ENCODE peak calls at places on chromosomes 11 and 22, in eight cellular contexts. I, Q, Z, F, O, C, L and S are unnamed samples.
A peak's percentile ranks its signal among the peaks of the same experiment; 100 is the strongest.

GRCh38 chr11:1733009-1733715 is 17.2 kb downstream of the IFITM10 start:
- DNase-seq in I (no peak), Q (no peak), Z (no peak), F (no peak), O (no peak), C (no peak), L (no peak), S (no peak)

GRCh38 chr11:107707128-107707760 is 4.6 kb downstream of the SLN start:
- DNase-seq in I (no peak), Q (no peak), Z (no peak), F (no peak), O (no peak), C (no peak), L (no peak), S (no peak)

GRCh38 chr11:3631331-3631730 is 10.5 kb downstream of the ART5 start:
- DNase-seq in I (no peak), Q (no peak), Z (no peak), F (no peak), O (no peak), C (no peak), L (no peak), S (no peak)

GRCh38 chr11:106495046-106495445 is 417.6 kb downstream of the AASDHPPT start:
- DNase-seq in I (no peak), Q (no peak), Z (no peak), F (no peak), O (no peak), C (no peak), L (no peak), S (no peak)

GRCh38 chr11:87219266-87219665 is 181.5 kb downstream of the TMEM135 start:
- DNase-seq in I (no peak), Q (no peak), Z (no peak), F (peak; percentile 2), O (no peak), C (no peak), L (peak; percentile 28), S (peak; percentile 6)

GRCh38 chr11:47004595-47005033 is 68.1 kb downstream of the CSTPP1 start:
- DNase-seq in I (no peak), Q (no peak), Z (peak; percentile 81), F (no peak), O (peak; percentile 96), C (peak; percentile 72), L (no peak), S (peak; percentile 81)

GRCh38 chr11:9228086-9228485 is 37.1 kb downstream of the DENND5A start:
- DNase-seq in I (no peak), Q (no peak), Z (no peak), F (no peak), O (no peak), C (no peak), L (no peak), S (no peak)

GRCh38 chr11:12089041-12089440 is 21.3 kb upstream of the MICAL2 start:
- DNase-seq in I (no peak), Q (no peak), Z (no peak), F (no peak), O (no peak), C (no peak), L (no peak), S (no peak)

GRCh38 chr11:64504999-64505398 is 86.0 kb upstream of the SLC22A12 start:
- DNase-seq in I (no peak), Q (no peak), Z (no peak), F (no peak), O (no peak), C (no peak), L (no peak), S (no peak)

GRCh38 chr11:65448418-65449196 is 26.0 kb downstream of the NEAT1 start:
- DNase-seq in I (no peak), Q (no peak), Z (peak; percentile 73), F (no peak), O (no peak), C (peak; percentile 37), L (no peak), S (no peak)

GRCh38 chr11:2096001-2096918 is 42.9 kb downstream of the IGF2 start:
- DNase-seq in I (no peak), Q (no peak), Z (no peak), F (no peak), O (no peak), C (no peak), L (no peak), S (no peak)

GRCh38 chr11:126653040-126653439 is 297.6 kb downstream of the ST3GAL4 start:
- DNase-seq in I (no peak), Q (no peak), Z (no peak), F (no peak), O (no peak), C (no peak), L (no peak), S (no peak)

GRCh38 chr22:39144101-39144815 is 8.2 kb downstream of the CBX7 start:
- DNase-seq in I (no peak), Q (no peak), Z (no peak), F (no peak), O (no peak), C (no peak), L (peak; percentile 56), S (peak; percentile 43)
- TF ChIP-seq POLR2A in I (no peak), Q (no peak), Z (no peak), F (no peak), O (no peak), C (no peak), L (no peak), S (no peak)

DNA sequence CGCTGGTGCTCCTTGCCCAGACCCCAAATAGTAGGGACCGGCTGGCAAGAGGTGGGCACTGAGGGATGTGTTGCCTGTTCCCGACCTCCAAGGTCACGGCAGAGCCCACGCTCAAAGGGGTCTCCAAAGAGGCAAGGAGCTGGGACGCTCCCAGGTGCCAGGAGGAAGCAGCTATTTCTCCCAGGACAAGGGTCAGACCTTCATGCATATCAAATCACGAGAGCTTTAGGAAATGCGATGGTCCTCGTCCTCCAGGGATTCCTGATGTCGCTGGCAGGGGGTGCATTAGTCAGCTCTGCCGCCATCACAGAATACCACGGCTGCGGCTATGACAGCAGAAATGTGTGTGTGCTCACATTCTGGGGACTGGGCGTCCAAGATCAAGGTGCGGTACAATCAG is 81.8 kb downstream of the SHANK2 start:
- DNase-seq in I (no peak), Q (no peak), Z (no peak), F (no peak), O (no peak), C (no peak), L (no peak), S (no peak)
- TF ChIP-seq MAX in I (no peak), Q (no peak), Z (no peak), F (no peak), O (no peak), C (no peak), L (no peak), S (no peak)

DNA sequence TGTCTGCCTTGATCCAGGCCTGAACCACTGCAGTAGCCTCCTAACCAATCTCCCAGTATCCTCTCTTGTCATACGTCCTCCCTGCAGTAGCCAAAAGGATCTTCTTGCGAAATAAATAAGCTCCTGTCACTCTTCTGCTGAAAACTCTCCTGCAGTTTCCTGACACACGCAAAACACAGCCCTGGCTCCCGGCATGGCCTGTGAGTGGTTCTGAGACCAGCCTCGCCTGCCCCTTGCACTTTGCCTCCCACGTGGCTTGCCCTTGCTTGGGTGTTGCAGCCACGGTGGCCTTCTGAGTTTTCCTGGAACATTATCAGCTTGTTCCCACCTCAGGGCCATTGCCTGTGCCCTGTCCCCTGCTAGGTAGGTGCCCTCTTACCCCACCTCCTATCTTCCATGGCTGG is 7.2 kb downstream of the ZC3H7B start:
- DNase-seq in I (no peak), Q (no peak), Z (no peak), F (no peak), O (peak; percentile 91), C (no peak), L (no peak), S (peak; percentile 28)
- TF ChIP-seq POLR2A in I (no peak), Q (no peak), Z (no peak), F (no peak), O (peak; percentile 31), C (no peak), L (no peak), S (no peak)

DNA sequence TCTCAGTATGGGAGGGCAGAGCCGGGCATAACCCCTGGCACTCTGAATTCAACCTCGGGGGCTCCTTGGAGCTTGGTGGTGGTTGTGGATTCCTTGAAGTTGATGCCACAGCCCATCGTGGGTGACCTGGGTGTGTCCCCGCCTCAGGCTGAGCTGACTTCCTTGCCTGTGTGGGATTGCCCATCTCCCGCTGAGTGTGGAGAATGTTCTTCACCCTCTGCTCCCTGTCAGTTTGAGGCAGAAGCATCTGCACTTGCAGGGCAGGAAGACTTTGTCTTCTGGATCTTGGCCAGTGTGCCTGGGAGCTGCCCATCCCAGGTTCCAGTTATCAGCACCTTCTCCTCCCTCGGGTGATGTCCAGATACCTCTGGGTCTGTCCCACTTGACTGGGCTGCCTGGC is 25.3 kb downstream of the CD82 start:
- DNase-seq in I (no peak), Q (no peak), Z (no peak), F (no peak), O (no peak), C (no peak), L (no peak), S (no peak)
- TF ChIP-seq MAX in I (no peak), Q (no peak), Z (no peak), F (no peak), O (no peak), C (no peak), L (no peak), S (no peak)

GRCh38 chr11:76781861-76782500 is 1.2 kb upstream of the TSKU start:
- DNase-seq in I (no peak), Q (no peak), Z (no peak), F (no peak), O (peak; percentile 25), C (no peak), L (no peak), S (peak; percentile 27)

GRCh38 chr11:76782526-76783293 is 446 bp upstream of the TSKU start:
- DNase-seq in I (peak; percentile 79), Q (peak; percentile 87), Z (peak; percentile 92), F (peak; percentile 65), O (peak; percentile 82), C (peak; percentile 86), L (no peak), S (peak; percentile 96)

GRCh38 chr11:76783294-76783900 is at the start of gene TSKU:
- DNase-seq in I (no peak), Q (no peak), Z (no peak), F (no peak), O (no peak), C (no peak), L (no peak), S (no peak)

GRCh38 chr11:76778874-76779273 is 4.3 kb upstream of the TSKU start:
- DNase-seq in I (no peak), Q (no peak), Z (no peak), F (no peak), O (no peak), C (no peak), L (no peak), S (no peak)

DNA sequence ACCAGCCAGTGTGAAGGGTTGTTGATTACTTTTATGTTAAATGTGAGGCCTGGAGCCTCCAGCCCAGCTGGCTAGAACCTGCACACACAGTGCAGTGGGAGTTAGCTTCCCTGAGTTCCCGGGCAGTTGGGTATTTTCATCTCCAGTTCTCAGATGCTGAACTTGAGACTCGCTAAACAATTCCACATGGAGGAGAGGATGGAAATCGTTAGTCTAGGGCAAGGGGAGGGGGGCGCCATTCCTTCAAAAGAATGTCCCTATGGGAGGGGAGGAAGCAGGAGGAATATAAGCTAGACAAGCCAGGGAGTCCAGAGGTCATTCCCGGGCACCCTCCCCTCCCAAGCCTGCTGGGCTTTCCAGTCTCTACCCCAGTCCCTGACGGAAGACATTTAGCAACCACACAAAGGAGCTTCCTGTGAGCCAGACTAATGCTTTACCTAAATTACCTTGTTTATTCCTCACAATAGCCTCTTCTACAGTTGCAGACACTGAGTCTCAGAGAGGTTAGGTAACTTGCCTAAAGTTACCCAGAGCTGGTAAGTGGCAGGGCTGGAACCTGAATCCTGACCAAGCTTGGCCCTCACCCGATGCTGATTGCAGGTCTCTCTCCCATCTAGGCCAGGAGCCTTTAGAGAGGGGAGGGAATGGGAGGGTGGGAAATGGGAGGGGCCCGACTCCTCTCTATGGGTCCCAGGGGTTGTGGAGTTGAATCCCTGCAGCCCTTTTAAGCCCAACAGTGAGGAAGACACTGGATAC is 1.9 kb upstream of the TSKU start:
- DNase-seq in I (no peak), Q (no peak), Z (no peak), F (no peak), O (peak; percentile 89), C (no peak), L (no peak), S (no peak)
- TF ChIP-seq POLR2A in I (no peak), Q (peak; percentile 10), Z (no peak), F (no peak), O (no peak), C (no peak), L (no peak), S (no peak)